ENCODE peak calls at places on chromosomes 16 and 17, in six cellular contexts. G, V, H, Q, B and N are unnamed samples.

GRCh38 chr17:20080513-20080912 is 71.4 kb downstream of the SPECC1 start:
- DNase-seq in G (no peak), V (no peak), H (no peak), Q (no peak), B (no peak), N (no peak)

GRCh38 chr17:73560661-73561060 is 83.6 kb downstream of the SDK2 start:
- DNase-seq in G (no peak), V (no peak), H (peak; percentile 86), Q (no peak), B (no peak), N (no peak)

GRCh38 chr17:29243792-29244191 is 2.9 kb upstream of the CRYBA1 start:
- DNase-seq in G (peak; percentile 44), V (peak; percentile 42), H (peak; percentile 70), Q (no peak), B (no peak), N (no peak)

GRCh38 chr17:40373999-40374398 is 9.5 kb upstream of the GJD3 start:
- DNase-seq in G (no peak), V (no peak), H (no peak), Q (no peak), B (no peak), N (no peak)

GRCh38 chr16:77540656-77541055 is 105.8 kb upstream of the ADAMTS18 start:
- DNase-seq in G (no peak), V (peak; percentile 92), H (no peak), Q (no peak), B (no peak), N (no peak)

GRCh38 chr16:53771655-53772497 is 67.9 kb downstream of the FTO start:
- DNase-seq in G (no peak), V (no peak), H (no peak), Q (no peak), B (no peak), N (no peak)

GRCh38 chr17:67246648-67247415 is 1.8 kb upstream of the HELZ start:
- DNase-seq in G (peak; percentile 60), V (peak; percentile 67), H (peak; percentile 74), Q (no peak), B (peak; percentile 93), N (peak; percentile 54)

GRCh38 chr17:33927732-33928133 is 327.4 kb upstream of the CCL2 start:
- DNase-seq in G (peak; percentile 29), V (no peak), H (no peak), Q (no peak), B (no peak), N (no peak)

GRCh38 chr17:59617141-59617757 is 2.4 kb upstream of the CLTC start:
- DNase-seq in G (no peak), V (peak; percentile 54), H (no peak), Q (no peak), B (no peak), N (no peak)

GRCh38 chr17:81543339-81543675 is 8.8 kb downstream of the FAAP100 start:
- DNase-seq in G (no peak), V (no peak), H (no peak), Q (no peak), B (no peak), N (no peak)

GRCh38 chr16:17419266-17419665 is 51.5 kb downstream of the XYLT1 start:
- DNase-seq in G (no peak), V (no peak), H (no peak), Q (no peak), B (no peak), N (no peak)

GRCh38 chr16:69179255-69180010 is 7.5 kb upstream of the SNTB2 start:
- DNase-seq in G (peak; percentile 84), V (peak; percentile 62), H (no peak), Q (no peak), B (no peak), N (no peak)

GRCh38 chr17:9472094-9472493 is 103.5 kb downstream of the STX8 start:
- DNase-seq in G (peak; percentile 16), V (peak; percentile 28), H (no peak), Q (no peak), B (peak; percentile 75), N (no peak)

GRCh38 chr16:48619547-48619946 is 9.6 kb upstream of the N4BP1 start:
- DNase-seq in G (no peak), V (no peak), H (no peak), Q (no peak), B (no peak), N (no peak)

GRCh38 chr17:82077617-82078358 is 12.2 kb upstream of the DUS1L start:
- DNase-seq in G (no peak), V (no peak), H (peak; percentile 80), Q (no peak), B (no peak), N (no peak)

GRCh38 chr17:48613862-48614694 is 1.0 kb downstream of the HOXB8 start:
- DNase-seq in G (peak; percentile 31), V (peak; percentile 69), H (peak; percentile 78), Q (no peak), B (no peak), N (no peak)

GRCh38 chr16:24652209-24652712 is 77.2 kb upstream of the TNRC6A start:
- DNase-seq in G (no peak), V (no peak), H (no peak), Q (no peak), B (no peak), N (no peak)
- H4K91ac ChIP-seq in G (peak overlapping the region; percentile 46), V (no peak overlapping the region), H (no peak overlapping the region), Q (no peak overlapping the region), B (no peak overlapping the region), N (no peak overlapping the region)

DNA sequence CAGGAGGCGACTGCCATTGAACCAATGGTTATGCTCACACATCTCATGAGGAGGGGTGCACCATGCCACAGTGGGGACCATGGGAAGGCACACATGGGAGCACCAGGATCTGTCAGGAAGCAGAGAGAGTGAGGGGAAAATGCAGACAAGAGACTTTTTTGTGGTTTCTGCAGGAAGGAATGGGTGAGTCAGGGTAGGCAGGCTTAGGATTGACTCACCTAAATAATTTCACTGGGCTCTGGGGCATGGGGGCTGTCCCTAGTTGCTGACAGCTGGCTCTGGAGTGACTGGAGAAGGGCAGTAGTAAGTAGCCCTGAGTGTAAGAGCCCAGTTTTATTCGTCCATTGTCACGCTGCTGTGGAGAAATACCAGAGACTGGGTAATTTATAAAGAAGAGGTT is 202.4 kb downstream of the AXIN2 start:
- DNase-seq in G (peak; percentile 84), V (peak; percentile 81), H (no peak), Q (no peak), B (peak; percentile 72), N (no peak)
- H4K91ac ChIP-seq in G (no peak overlapping the region), V (no peak overlapping the region), H (no peak overlapping the region), Q (no peak overlapping the region), B (no peak overlapping the region), N (no peak overlapping the region)

GRCh38 chr17:31211352-31212012 is 85.6 kb downstream of the OMG start:
- DNase-seq in G (peak; percentile 51), V (peak; percentile 49), H (no peak), Q (no peak), B (no peak), N (no peak)
- H4K91ac ChIP-seq in G (no peak overlapping the region), V (no peak overlapping the region), H (no peak overlapping the region), Q (no peak overlapping the region), B (no peak overlapping the region), N (no peak overlapping the region)

GRCh38 chr17:63686138-63686685 is 13.7 kb downstream of the LIMD2 start:
- DNase-seq in G (no peak), V (no peak), H (no peak), Q (no peak), B (no peak), N (no peak)
- H4K91ac ChIP-seq in G (no peak overlapping the region), V (no peak overlapping the region), H (no peak overlapping the region), Q (no peak overlapping the region), B (no peak overlapping the region), N (no peak overlapping the region)

GRCh38 chr16:74230126-74230525 is 66.5 kb upstream of the PSMD7 start:
- DNase-seq in G (no peak), V (no peak), H (no peak), Q (no peak), B (no peak), N (no peak)

GRCh38 chr16:74232831-74233465 is 63.7 kb upstream of the PSMD7 start:
- DNase-seq in G (no peak), V (no peak), H (no peak), Q (no peak), B (peak; percentile 35), N (no peak)
- H4K91ac ChIP-seq in G (no peak overlapping the region), V (no peak overlapping the region), H (no peak overlapping the region), Q (no peak overlapping the region), B (no peak overlapping the region), N (no peak overlapping the region)

DNA sequence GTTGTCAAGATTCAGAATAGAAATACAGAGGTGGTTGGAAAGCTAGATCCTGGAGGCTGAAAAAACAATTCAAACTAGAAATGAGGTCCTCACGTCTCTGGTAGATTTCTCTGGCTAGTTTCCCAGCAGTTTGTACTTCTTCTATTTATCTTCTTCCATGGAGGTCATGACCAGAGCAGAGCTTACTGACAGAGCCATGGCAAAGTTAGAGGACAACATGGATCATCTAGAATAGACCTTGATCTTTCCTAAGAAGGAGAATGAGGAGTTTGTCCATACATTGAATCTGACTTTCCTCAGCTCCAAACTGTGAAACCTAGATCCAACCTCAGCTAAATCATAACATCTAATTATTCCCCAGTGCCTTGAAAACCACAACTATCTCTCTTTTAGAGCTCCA is 900.8 kb upstream of the GOT2 start:
- DNase-seq in G (peak; percentile 22), V (peak; percentile 25), H (no peak), Q (no peak), B (no peak), N (no peak)
- H4K91ac ChIP-seq in G (peak overlapping the region; percentile 92), V (no peak overlapping the region), H (no peak overlapping the region), Q (no peak overlapping the region), B (no peak overlapping the region), N (no peak overlapping the region)

GRCh38 chr17:55664287-55664686 is 58.4 kb downstream of the TMEM100 start:
- DNase-seq in G (no peak), V (no peak), H (no peak), Q (no peak), B (no peak), N (no peak)

GRCh38 chr17:55661359-55661758 is 61.3 kb downstream of the TMEM100 start:
- DNase-seq in G (no peak), V (no peak), H (no peak), Q (no peak), B (no peak), N (no peak)

GRCh38 chr17:55660171-55660886 is 62.3 kb downstream of the TMEM100 start:
- DNase-seq in G (no peak), V (peak; percentile 83), H (no peak), Q (no peak), B (no peak), N (no peak)

GRCh38 chr17:55663395-55663794 is 59.3 kb downstream of the TMEM100 start:
- DNase-seq in G (no peak), V (no peak), H (no peak), Q (no peak), B (no peak), N (no peak)

DNA sequence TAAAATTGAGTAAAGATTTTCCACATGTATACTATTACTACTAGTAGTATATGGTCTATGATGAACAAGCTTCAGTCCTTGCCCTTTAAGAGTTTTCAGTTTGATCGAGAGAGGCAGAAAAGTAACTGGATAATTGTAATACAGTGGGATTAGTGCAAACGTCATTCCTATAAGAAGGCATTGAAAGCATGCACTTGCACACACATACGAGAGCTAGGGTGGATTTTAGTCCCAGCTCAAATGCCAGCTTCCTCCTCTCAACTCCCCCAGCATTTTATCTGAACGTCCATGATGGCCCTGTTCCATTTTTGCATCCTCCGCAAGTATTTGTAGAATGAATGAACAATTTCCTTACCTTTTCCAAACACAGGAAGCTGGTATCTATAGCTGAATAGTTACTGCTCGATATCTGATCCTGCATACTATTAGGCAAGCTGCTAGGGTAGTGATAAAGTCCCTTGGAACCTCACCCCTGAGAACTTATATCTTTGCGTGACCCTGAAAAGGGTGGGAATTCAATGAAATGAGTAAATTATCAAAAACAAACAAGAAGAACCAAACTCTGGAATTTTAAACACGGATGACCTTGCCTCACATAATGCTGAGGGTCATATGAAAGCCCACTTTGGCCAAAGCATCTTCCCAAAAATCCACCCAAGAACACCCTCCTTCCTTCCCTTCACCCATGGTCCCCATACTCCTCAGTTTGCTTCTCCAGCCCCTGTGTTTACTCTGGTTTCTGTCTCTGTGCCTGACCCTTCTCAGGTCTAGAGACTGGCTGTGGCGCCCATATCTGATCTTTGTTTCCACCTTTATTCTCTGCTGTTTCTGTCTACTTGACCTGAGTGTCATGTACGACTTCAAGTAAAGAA is 60.5 kb downstream of the TMEM100 start:
- DNase-seq in G (no peak), V (no peak), H (no peak), Q (no peak), B (no peak), N (no peak)
- H4K91ac ChIP-seq in G (no peak overlapping the region), V (peak overlapping the region; percentile 76), H (no peak overlapping the region), Q (no peak overlapping the region), B (no peak overlapping the region), N (no peak overlapping the region)